ENCODE peak calls at places on chromosomes 1 and 21, in eight cellular contexts. H is tibial nerve, M is B cell, T is endothelial cell, P is SK-N-SH, F is heart right ventricle, S is fibroblast of the aortic adventitia, I is bronchial epithelial cell. L is an unnamed sample.

GRCh38 chr1:212470059-212470458 is 37.3 kb downstream of the NENF start:
- DNase-seq in P (no peak), S (peak), M (no peak), F (peak), I (peak), H (peak), T (no peak), L (no peak)

GRCh38 chr1:109277434-109278204 is 5.3 kb downstream of the PSRC1 start:
- DNase-seq in P (peak), I (peak), H (peak), S (peak), F (peak), T (peak), M (peak), L (peak)

GRCh38 chr21:42777757-42778344 is 101.5 kb downstream of the WDR4 start:
- DNase-seq in T (no peak), H (peak), I (no peak), F (no peak), P (no peak), S (no peak), M (peak), L (no peak)

GRCh38 chr21:29095203-29095602 is 21.8 kb upstream of the CCT8 start:
- DNase-seq in F (no peak), T (no peak), S (no peak), H (no peak), M (no peak), I (no peak), P (no peak), L (no peak)

GRCh38 chr1:41241748-41242644 is at the start of gene SCMH1:
- DNase-seq in H (peak), T (peak), F (peak), P (peak), M (peak), S (peak), I (no peak), L (no peak)

GRCh38 chr1:226717256-226717909 is 21.7 kb downstream of the ITPKB start:
- DNase-seq in P (no peak), M (peak), H (no peak), T (no peak), S (no peak), I (no peak), F (peak), L (no peak)

GRCh38 chr1:23368562-23369334 is 888 bp downstream of the ZNF436 start:
- DNase-seq in T (peak), M (peak), H (peak), S (peak), P (peak), F (peak), I (peak), L (no peak)

GRCh38 chr1:11176081-11176706 is 13.0 kb upstream of the ANGPTL7 start:
- DNase-seq in M (no peak), I (no peak), P (no peak), H (no peak), T (no peak), F (peak), S (no peak), L (no peak)

GRCh38 chr21:46643379-46644177 is 8.1 kb downstream of the PRMT2 start:
- DNase-seq in M (no peak), S (no peak), H (no peak), F (no peak), I (no peak), P (no peak), T (no peak), L (no peak)

GRCh38 chr21:35611752-35612151 is 448.6 kb downstream of the SETD4 start:
- DNase-seq in P (no peak), T (no peak), I (peak), F (no peak), M (no peak), H (no peak), S (peak), L (no peak)

GRCh38 chr1:234597894-234598293 is 12.1 kb downstream of the IRF2BP2 start:
- DNase-seq in S (peak), M (peak), I (no peak), P (peak), T (no peak), F (no peak), H (no peak), L (no peak)

GRCh38 chr21:19507682-19508260 is 1104.2 kb upstream of the TMPRSS15 start:
- DNase-seq in P (peak), H (no peak), T (no peak), M (no peak), F (no peak), S (no peak), I (no peak), L (no peak)

GRCh38 chr1:168603501-168604107 is 27.2 kb downstream of the XCL1 start:
- DNase-seq in I (peak), M (peak), T (peak), S (peak), P (peak), H (peak), F (peak), L (peak)

GRCh38 chr1:199020046-199020445 is 381.2 kb downstream of the PTPRC start:
- DNase-seq in T (no peak), M (no peak), P (no peak), I (no peak), F (no peak), S (no peak), H (no peak), L (no peak)

GRCh38 chr1:161080391-161081150 is 8.8 kb downstream of the NECTIN4 start:
- DNase-seq in P (no peak), S (peak), H (no peak), T (no peak), M (no peak), I (peak), F (no peak), L (no peak)

GRCh38 chr21:45517249-45518065 is 24.8 kb downstream of the SLC19A1 start:
- DNase-seq in M (no peak), H (no peak), F (peak), S (no peak), P (no peak), I (no peak), T (no peak), L (no peak)

GRCh38 chr1:80375662-80376061 is 1369.1 kb upstream of the ADGRL4 start:
- DNase-seq in T (no peak), H (no peak), P (no peak), M (no peak), I (peak), F (no peak), S (peak), L (no peak)

GRCh38 chr1:218347316-218347712 is 2.2 kb downstream of the TGFB2 start:
- DNase-seq in T (no peak), M (peak), P (no peak), I (no peak), H (no peak), F (no peak), S (peak), L (no peak)

GRCh38 chr1:37056201-37056764 is 22.0 kb upstream of the GRIK3 start:
- DNase-seq in S (no peak), T (no peak), M (no peak), F (no peak), P (peak), I (no peak), H (no peak), L (no peak)

GRCh38 chr1:33360367-33360766 is 39.5 kb upstream of the A3GALT2 start:
- DNase-seq in M (no peak), I (no peak), P (no peak), H (no peak), T (no peak), S (no peak), F (no peak), L (no peak)

GRCh38 chr1:206503591-206504362 is 3.6 kb upstream of the RASSF5 start:
- DNase-seq in F (no peak), I (peak), H (peak), M (no peak), S (peak), P (no peak), T (no peak), L (no peak)

GRCh38 chr1:110502402-110502801 is 16.6 kb downstream of the KCNA10 start:
- DNase-seq in F (no peak), H (no peak), P (no peak), T (no peak), I (no peak), M (peak), S (no peak), L (no peak)

GRCh38 chr1:110916669-110917306 is 43.8 kb downstream of the CD53 start:
- DNase-seq in P (no peak), F (no peak), M (no peak), H (no peak), I (peak), T (no peak), S (peak), L (no peak)

GRCh38 chr1:166876540-166876838 is 425 bp upstream of the TADA1 start:
- DNase-seq in F (no peak), H (no peak), T (no peak), M (no peak), P (no peak), S (no peak), I (no peak), L (no peak)
- TF ChIP-seq CTCF in F (no peak), H (peak), T (no peak), M (peak), P (peak), S (no peak), I (peak), L (no peak)

GRCh38 chr1:89575207-89575606 is 50.6 kb downstream of the LRRC8B start:
- DNase-seq in M (no peak), H (no peak), T (no peak), P (no peak), I (no peak), S (no peak), F (no peak), L (no peak)
- TF ChIP-seq CTCF in M (no peak), H (no peak), T (no peak), P (no peak), I (no peak), S (no peak), F (no peak), L (no peak)

GRCh38 chr1:225650198-225650597 is 2.7 kb downstream of the ENAH start:
- DNase-seq in F (no peak), P (no peak), T (no peak), M (no peak), H (no peak), I (peak), S (peak), L (no peak)
- TF ChIP-seq CTCF in F (no peak), P (no peak), T (no peak), M (no peak), H (no peak), I (no peak), S (no peak), L (no peak)

GRCh38 chr1:77473690-77474089 is 191.9 kb downstream of the AK5 start:
- DNase-seq in I (peak), M (no peak), S (peak), P (no peak), T (no peak), H (no peak), F (no peak), L (no peak)
- TF ChIP-seq CTCF in I (no peak), M (no peak), S (no peak), P (no peak), T (no peak), H (no peak), F (no peak), L (no peak)

GRCh38 chr21:36661511-36662309 is 37.2 kb upstream of the SIM2 start:
- DNase-seq in H (no peak), F (no peak), T (peak), M (no peak), P (peak), I (peak), S (peak), L (peak)
- TF ChIP-seq CTCF in H (no peak), F (no peak), T (no peak), M (no peak), P (peak), I (peak), S (peak), L (peak)

DNA sequence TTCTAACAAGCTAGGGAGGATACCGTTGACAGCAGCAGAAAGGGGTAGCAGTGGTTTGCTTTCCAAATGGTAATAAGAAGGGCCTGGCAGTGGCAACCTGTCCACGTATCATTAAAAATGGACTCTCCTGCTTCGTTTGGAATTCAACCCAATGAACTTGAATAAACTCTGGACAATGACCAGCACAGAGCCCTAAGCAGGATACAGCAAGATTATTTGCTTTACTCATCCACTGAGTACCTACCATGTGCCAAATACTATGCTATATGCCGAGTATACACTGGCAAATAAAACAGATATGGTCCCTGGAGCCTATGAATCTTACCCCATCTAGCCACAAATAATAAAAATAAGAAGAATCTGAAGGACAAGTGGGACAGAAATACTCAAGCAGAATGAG is 6.7 kb downstream of the OVAAL start:
- DNase-seq in H (no peak), T (no peak), S (no peak), I (no peak), M (no peak), P (no peak), F (no peak), L (no peak)
- TF ChIP-seq CTCF in H (no peak), T (no peak), S (no peak), I (no peak), M (no peak), P (no peak), F (no peak), L (no peak)

DNA sequence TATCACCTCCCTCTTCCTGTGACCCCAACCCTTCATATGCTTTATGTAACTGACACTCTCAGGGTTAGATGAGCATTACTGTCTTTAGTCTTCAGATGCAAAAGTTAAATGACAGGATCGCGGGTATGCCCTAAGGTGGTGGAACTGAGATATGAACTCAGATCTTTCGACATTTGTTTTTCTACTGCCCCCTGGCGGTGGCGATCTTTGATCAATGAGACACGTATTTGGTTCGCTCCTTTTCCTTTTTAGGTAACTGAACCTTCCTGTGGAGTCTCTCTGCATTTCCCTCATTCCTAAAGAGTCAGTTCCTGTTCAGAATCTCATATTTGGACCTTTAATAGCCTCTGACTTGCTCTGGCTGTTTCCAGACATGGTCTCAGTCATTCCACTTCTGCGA is 47.8 kb upstream of the ZP4 start:
- DNase-seq in F (no peak), S (no peak), M (no peak), H (no peak), I (no peak), P (no peak), T (no peak), L (no peak)
- TF ChIP-seq CTCF in F (no peak), S (no peak), M (no peak), H (no peak), I (no peak), P (peak), T (peak), L (peak)

GRCh38 chr1:14769486-14770274 is 171.2 kb downstream of the KAZN start:
- DNase-seq in M (no peak), P (no peak), H (no peak), S (no peak), F (no peak), T (no peak), I (no peak), L (no peak)
- TF ChIP-seq CTCF in M (no peak), P (peak), H (no peak), S (no peak), F (no peak), T (no peak), I (no peak), L (no peak)

GRCh38 chr1:55338448-55338820 is 123.3 kb upstream of the USP24 start:
- DNase-seq in P (no peak), F (no peak), H (no peak), M (no peak), I (no peak), S (no peak), T (no peak), L (no peak)

GRCh38 chr1:55334140-55334539 is 119.0 kb upstream of the USP24 start:
- DNase-seq in F (no peak), M (no peak), P (no peak), H (no peak), I (peak), S (no peak), T (no peak), L (no peak)

GRCh38 chr1:55334797-55335196 is 119.6 kb upstream of the USP24 start:
- DNase-seq in M (no peak), P (no peak), H (no peak), I (no peak), S (no peak), T (no peak), F (no peak), L (no peak)

GRCh38 chr1:55339681-55340080 is 124.5 kb upstream of the USP24 start:
- DNase-seq in S (no peak), F (no peak), M (no peak), I (no peak), P (no peak), T (no peak), H (no peak), L (no peak)

DNA sequence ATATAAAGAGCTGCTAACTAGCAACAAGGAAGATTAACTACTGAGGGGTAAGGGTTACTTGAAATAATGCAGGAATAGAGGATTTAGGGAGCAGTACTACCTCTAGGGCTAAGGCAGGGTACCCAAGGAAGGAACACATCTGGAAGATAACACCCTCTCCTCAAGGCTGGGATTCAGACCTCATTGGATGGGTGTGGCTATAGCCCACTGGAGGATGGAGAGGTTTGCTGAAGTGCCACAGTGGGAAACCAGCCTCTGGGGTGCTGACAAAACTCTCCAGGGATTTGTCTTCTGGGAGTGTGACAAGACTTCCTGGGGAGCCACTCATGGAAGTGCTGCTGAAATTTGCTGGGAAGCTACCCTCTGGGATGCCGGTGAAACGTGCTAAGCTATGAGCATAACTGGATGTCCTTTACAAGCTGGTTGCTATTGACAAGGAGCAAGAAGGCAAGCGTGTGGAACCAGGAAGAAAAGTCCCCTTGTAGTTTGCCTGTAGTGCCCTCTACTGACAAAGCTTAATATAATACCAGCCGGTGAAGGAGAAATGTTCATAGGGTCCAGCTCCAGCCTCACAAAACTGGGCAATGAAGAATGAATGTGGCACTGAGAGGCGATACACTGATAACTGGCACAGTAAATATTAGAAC is 122.8 kb upstream of the USP24 start:
- DNase-seq in S (peak), F (no peak), I (peak), M (peak), P (peak), H (no peak), T (peak), L (peak)
- TF ChIP-seq CTCF in S (peak), F (peak), I (peak), M (peak), P (peak), H (no peak), T (peak), L (peak)

L was measured in LNCaP clone FGC.